ENCODE peak calls at places on chromosomes 1 and 21, in six cellular contexts. I is AG04450, Y is foreskin fibroblast, Q is breast epithelium, N is K562, C is body of pancreas. S is an unnamed sample.

GRCh38 chr1:167669209-167670139 is 39.4 kb downstream of the RCSD1 start:
- DNase-seq in C (no peak), Y (no peak), I (no peak), N (no peak), Q (no peak), S (no peak)

GRCh38 chr1:183247484-183247883 is 61.4 kb downstream of the LAMC2 start:
- DNase-seq in N (no peak), I (no peak), C (no peak), Q (no peak), Y (no peak), S (no peak)

GRCh38 chr21:43290529-43291346 is 121.9 kb downstream of the CRYAA start:
- DNase-seq in N (no peak), I (no peak), Q (no peak), C (no peak), Y (no peak), S (no peak)

GRCh38 chr1:221150996-221151395 is 271.8 kb downstream of the HLX start:
- DNase-seq in I (no peak), Q (no peak), C (no peak), N (no peak), Y (no peak), S (no peak)

GRCh38 chr1:109298666-109299086 is 8.1 kb downstream of the MYBPHL start:
- DNase-seq in Y (peak), I (no peak), Q (peak), C (no peak), N (peak), S (no peak)

GRCh38 chr1:241600496-241600901 is 39.7 kb downstream of the CHML start:
- DNase-seq in N (no peak), Q (no peak), C (no peak), I (no peak), Y (peak), S (no peak)

GRCh38 chr1:5370321-5370720 is 621.9 kb downstream of the NPHP4 start:
- DNase-seq in Q (no peak), N (no peak), C (no peak), I (no peak), Y (no peak), S (no peak)

GRCh38 chr1:38084700-38085099 is 38.1 kb upstream of the POU3F1 start:
- DNase-seq in Q (no peak), C (peak), I (no peak), N (no peak), Y (no peak), S (no peak)

GRCh38 chr1:51669191-51669590 is 52.3 kb downstream of the OSBPL9 start:
- DNase-seq in I (no peak), N (no peak), C (no peak), Y (no peak), Q (no peak), S (no peak)

GRCh38 chr1:199762567-199762966 is 264.9 kb upstream of the NR5A2 start:
- DNase-seq in Y (no peak), Q (no peak), I (no peak), N (no peak), C (no peak), S (no peak)

GRCh38 chr1:177343445-177343844 is 172.7 kb downstream of the BRINP2 start:
- DNase-seq in Y (peak), Q (no peak), I (no peak), N (no peak), C (no peak), S (peak)

GRCh38 chr1:85330206-85330605 is 53.8 kb upstream of the BCL10 start:
- DNase-seq in N (no peak), Q (no peak), Y (peak), I (peak), C (no peak), S (no peak)

GRCh38 chr1:14494931-14495330 is 103.6 kb upstream of the KAZN start:
- DNase-seq in I (no peak), Y (no peak), Q (no peak), N (no peak), C (no peak), S (no peak)

GRCh38 chr1:1964811-1965210 is 38.8 kb downstream of the CFAP74 start:
- DNase-seq in I (no peak), Y (no peak), C (no peak), N (no peak), Q (no peak), S (no peak)

GRCh38 chr21:37166733-37167132 is 93.7 kb downstream of the TTC3 start:
- DNase-seq in N (peak), Q (no peak), Y (no peak), I (no peak), C (no peak), S (no peak)
- TF ChIP-seq CTCF in N (peak), Q (no peak), Y (peak), I (no peak), C (no peak), S (no peak)

DNA sequence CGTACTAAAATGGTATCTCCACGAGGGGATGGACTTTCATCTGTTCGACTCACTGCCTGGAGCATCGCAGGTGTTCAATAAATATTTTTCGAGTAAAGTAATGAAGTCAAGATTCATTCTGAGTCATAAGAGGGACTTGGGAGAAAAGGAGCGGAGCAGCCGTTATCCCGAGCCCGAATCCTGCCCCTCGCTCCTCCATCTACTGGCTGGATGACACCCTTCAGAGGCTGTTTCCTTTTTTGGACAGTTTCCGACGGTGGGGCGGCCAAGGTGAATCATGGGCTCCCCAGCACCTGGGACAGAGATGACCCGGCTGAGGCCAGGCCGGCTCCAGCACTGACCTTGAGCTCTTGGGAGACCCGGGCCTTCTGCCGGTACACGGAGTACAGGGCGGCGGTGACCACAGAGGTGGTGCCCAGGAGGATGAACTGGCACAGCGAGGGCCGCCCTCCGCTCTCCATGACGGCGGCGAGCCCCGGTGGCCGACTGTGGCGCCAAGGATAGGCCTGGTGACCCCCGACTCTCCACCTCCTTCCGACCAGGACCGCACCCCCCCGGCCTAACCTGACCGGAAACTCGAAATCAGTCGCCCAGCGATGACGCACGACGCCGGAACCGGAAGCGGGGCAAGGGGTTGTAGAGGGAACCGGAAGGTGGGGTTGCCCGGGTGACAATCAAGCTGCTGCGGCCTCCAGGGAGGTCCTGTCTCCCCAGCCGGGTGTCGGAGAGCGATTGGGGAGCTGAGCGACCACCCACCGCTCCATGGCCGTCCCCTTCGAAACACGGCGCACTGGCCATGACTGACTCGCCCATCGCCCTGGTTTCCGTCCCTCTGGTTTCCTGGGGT is at the start of gene MUL1:
- DNase-seq in Q (peak), I (peak), N (peak), Y (peak), C (peak), S (peak)
- TF ChIP-seq CTCF in Q (no peak), I (no peak), N (no peak), Y (no peak), C (peak), S (no peak)

DNA sequence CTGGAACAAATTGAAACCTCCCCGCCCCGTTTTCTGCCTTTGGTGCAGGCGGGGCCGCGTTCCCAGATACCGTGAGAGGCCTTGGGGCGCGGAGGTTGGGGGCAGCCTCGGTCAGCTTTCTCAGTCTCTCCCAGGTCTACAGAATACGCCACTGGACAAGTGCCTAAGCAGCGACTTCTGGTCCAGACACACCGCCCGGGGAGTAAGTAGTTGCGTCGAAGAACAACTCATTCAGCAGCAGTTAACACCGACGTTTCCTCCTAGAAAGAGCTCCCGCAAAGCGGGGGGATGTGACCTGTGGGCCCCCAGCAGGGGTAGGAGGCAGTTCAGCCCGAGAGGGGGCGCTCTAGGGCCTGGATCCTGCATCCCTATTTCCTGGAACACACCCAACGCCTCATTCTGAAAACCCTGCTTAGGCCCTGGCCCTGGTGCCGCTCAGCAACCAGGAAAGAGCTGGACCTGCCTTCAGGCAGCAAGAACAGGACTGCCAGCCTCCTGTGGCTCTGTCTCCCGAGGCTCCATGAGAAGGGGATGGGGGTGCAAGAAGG is 6.5 kb upstream of the BARHL2 start:
- DNase-seq in I (no peak), Q (no peak), C (no peak), Y (no peak), N (no peak), S (peak)
- TF ChIP-seq CTCF in I (no peak), Q (no peak), C (no peak), Y (no peak), N (peak), S (peak)

DNA sequence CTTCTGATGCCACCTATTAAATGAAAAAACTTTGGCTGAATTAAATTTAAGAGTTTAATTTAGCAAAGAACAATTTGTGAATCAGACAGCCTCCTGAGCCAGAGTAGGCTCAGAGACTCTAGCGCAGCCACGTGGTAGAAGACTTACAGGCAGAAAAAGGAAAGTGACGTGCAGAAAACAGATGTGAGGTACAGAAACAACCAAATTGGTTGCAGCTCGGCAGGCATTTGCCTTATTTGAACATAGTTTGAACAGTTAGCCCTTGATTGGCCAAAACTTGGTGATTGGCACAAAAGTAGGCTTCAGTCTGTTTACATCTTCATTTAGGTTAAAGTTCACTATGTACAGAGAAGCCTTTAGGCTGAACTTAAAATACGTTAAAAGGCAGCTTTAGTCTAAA is 22.9 kb downstream of the TCP10L start:
- DNase-seq in Y (peak), Q (no peak), C (peak), I (no peak), N (no peak), S (no peak)
- TF ChIP-seq CTCF in Y (peak), Q (no peak), C (peak), I (peak), N (peak), S (peak)

GRCh38 chr1:35264861-35265260 is 3.6 kb upstream of the ZMYM4 start:
- DNase-seq in C (peak), Y (peak), Q (peak), N (no peak), I (no peak), S (no peak)

GRCh38 chr1:35266306-35266705 is 2.2 kb upstream of the ZMYM4 start:
- DNase-seq in Y (no peak), Q (no peak), I (no peak), C (no peak), N (no peak), S (no peak)

GRCh38 chr1:35269190-35269988 is 880 bp downstream of the ZMYM4 start:
- DNase-seq in Y (no peak), I (no peak), C (no peak), Q (no peak), N (no peak), S (no peak)

GRCh38 chr1:35269989-35270289 is 1.4 kb downstream of the ZMYM4 start:
- DNase-seq in C (no peak), Y (no peak), Q (no peak), I (no peak), N (no peak), S (no peak)

GRCh38 chr1:35268282-35269189 is at the start of gene ZMYM4:
- DNase-seq in N (peak), Q (peak), C (peak), I (peak), Y (peak), S (peak)
- TF ChIP-seq CTCF in N (peak), Q (no peak), C (peak), I (no peak), Y (no peak), S (no peak)

DNA sequence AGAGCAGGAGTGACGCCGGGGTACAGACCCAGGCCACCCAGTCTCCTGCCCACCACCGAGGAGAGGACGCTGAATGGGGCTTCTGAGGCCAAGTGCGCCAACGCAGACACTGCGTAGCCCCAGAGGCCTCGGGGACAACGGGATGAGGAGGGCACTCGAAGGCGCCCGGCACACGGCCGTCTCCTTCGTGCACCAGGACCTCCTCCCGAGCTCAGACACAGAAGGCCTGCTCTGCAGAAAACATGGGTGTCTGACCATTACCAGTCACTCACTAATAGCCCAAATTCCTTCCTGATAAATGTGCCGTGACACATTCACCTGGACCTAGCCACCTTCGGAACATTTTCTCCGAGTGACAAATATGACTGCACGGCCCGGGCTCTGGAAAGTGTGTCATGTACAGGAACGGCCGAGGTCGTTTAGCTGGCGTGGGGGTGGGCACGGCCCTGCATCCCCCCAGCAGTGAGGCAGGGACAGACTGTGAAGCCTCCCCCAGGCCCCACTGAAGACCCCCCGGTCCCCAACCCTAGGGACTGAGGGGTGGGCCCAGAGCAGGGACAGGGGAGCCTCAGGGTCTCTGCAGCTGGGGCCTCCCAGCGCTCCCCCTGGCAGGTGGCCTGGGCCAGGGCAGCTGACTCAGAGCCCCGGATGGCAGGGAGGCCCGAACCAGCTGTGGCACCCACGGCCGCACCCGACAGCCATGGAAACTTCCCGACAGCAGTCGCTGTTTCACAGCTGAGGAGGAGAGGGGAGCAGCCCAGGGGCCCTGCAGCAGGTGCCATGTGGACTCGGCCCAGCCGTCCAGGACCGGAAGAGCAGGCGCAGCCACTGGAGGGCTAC is 16.7 kb upstream of the COL6A2 start:
- DNase-seq in Q (peak), C (peak), Y (no peak), I (no peak), N (peak), S (no peak)
- TF ChIP-seq CTCF in Q (no peak), C (no peak), Y (no peak), I (peak), N (no peak), S (no peak)

GRCh38 chr1:107454786-107455185 is 313.9 kb downstream of the NTNG1 start:
- DNase-seq in Q (no peak), Y (no peak), C (no peak), I (no peak), N (no peak), S (no peak)

GRCh38 chr1:107460009-107460408 is 319.2 kb downstream of the NTNG1 start:
- DNase-seq in Q (no peak), Y (no peak), I (no peak), C (no peak), N (no peak), S (no peak)

GRCh38 chr1:107464827-107465226 is 324.0 kb downstream of the NTNG1 start:
- DNase-seq in Q (no peak), I (no peak), N (no peak), C (no peak), Y (no peak), S (no peak)

GRCh38 chr1:107459204-107459904 is 318.5 kb downstream of the NTNG1 start:
- DNase-seq in Q (no peak), N (no peak), Y (no peak), C (no peak), I (no peak), S (no peak)
- TF ChIP-seq CTCF in Q (no peak), N (no peak), Y (no peak), C (no peak), I (no peak), S (no peak)